ENCODE peak calls at places on chromosomes 4 and X, in seven cellular contexts. B is A549, Z is HepG2, M is K562, A is IMR-90, V is H1, X is GM12878. I is an unnamed sample.

GRCh38 chr4:186701273-186701672 is 22.4 kb downstream of the FAT1 start:
- DNase-seq in M (no peak), B (no peak), Z (peak; percentile 62), A (peak; percentile 41), X (no peak), V (peak; percentile 64), I (no peak)

GRCh38 chrX:99398578-99398977 is 1011.5 kb downstream of the PCDH19 start:
- DNase-seq in V (no peak), Z (no peak), M (no peak), A (no peak), B (no peak), X (no peak), I (no peak)

GRCh38 chrX:153736871-153737441 is 12.3 kb downstream of the ABCD1 start:
- DNase-seq in B (no peak), V (no peak), A (no peak), X (no peak), Z (no peak), M (no peak), I (peak; percentile 53)

GRCh38 chr4:48939785-48940184 is 33.2 kb upstream of the OCIAD2 start:
- DNase-seq in X (no peak), M (no peak), B (peak; percentile 45), Z (no peak), V (no peak), A (peak; percentile 82), I (no peak)

GRCh38 chrX:42783456-42783855 is 5.5 kb upstream of the PPP1R2C start:
- DNase-seq in M (no peak), A (no peak), V (no peak), X (no peak), Z (no peak), B (no peak), I (no peak)

GRCh38 chr4:185524888-185525863 is 10.1 kb downstream of the PDLIM3 start:
- DNase-seq in Z (no peak), B (no peak), M (no peak), A (peak; percentile 30), X (no peak), V (no peak), I (no peak)

GRCh38 chr4:129526812-129527211 is 430.9 kb downstream of the C4orf33 start:
- DNase-seq in M (no peak), B (peak; percentile 29), X (no peak), Z (peak; percentile 8), A (no peak), V (no peak), I (peak; percentile 3)

GRCh38 chr4:2923678-2924173 is 39.5 kb downstream of the NOP14 start:
- DNase-seq in Z (no peak), B (no peak), M (no peak), X (no peak), A (no peak), V (no peak), I (no peak)

GRCh38 chr4:47490550-47490949 is 5.5 kb downstream of the ATP10D start:
- DNase-seq in A (no peak), V (no peak), X (no peak), Z (peak; percentile 21), B (peak; percentile 38), M (peak; percentile 17), I (peak; percentile 16)

GRCh38 chr4:11669156-11669555 is 240.5 kb upstream of the HS3ST1 start:
- DNase-seq in V (no peak), B (peak; percentile 0), X (no peak), Z (no peak), M (no peak), A (peak; percentile 39), I (no peak)

GRCh38 chrX:85223359-85223758 is 20.2 kb downstream of the SATL1 start:
- DNase-seq in X (no peak), A (no peak), Z (no peak), B (no peak), V (no peak), M (no peak), I (no peak)

GRCh38 chrX:37646254-37646653 is 39.3 kb upstream of the XK start:
- DNase-seq in M (no peak), Z (no peak), A (no peak), V (no peak), B (peak; percentile 1), X (no peak), I (no peak)

GRCh38 chr4:8261851-8262535 is 7.6 kb upstream of the HTRA3 start:
- DNase-seq in A (peak; percentile 25), M (no peak), Z (no peak), X (no peak), V (no peak), B (no peak), I (no peak)

GRCh38 chr4:18025263-18025662 is 3.7 kb upstream of the LCORL start:
- DNase-seq in X (no peak), V (no peak), A (no peak), B (no peak), M (no peak), Z (no peak), I (no peak)

GRCh38 chr4:98572697-98573096 is 85.7 kb downstream of the TSPAN5 start:
- DNase-seq in Z (no peak), A (no peak), V (no peak), B (no peak), M (no peak), X (no peak), I (no peak)

GRCh38 chr4:76429636-76430035 is 5.4 kb upstream of the SHROOM3 start:
- DNase-seq in V (no peak), A (no peak), Z (no peak), M (no peak), B (no peak), X (no peak), I (no peak)

GRCh38 chrX:79440336-79440735 is 73.2 kb upstream of the ITM2A start:
- DNase-seq in Z (no peak), B (no peak), A (no peak), M (no peak), X (no peak), V (no peak), I (no peak)

GRCh38 chrX:54494970-54495813 is 842 bp downstream of the FGD1 start:
- DNase-seq in X (no peak), M (no peak), A (peak; percentile 18), B (peak; percentile 20), Z (no peak), V (peak; percentile 47), I (peak; percentile 73)

GRCh38 chr4:17468638-17469221 is 43.2 kb downstream of the QDPR start:
- DNase-seq in A (peak; percentile 44), X (no peak), M (peak; percentile 60), Z (peak; percentile 13), V (no peak), B (peak; percentile 23), I (peak; percentile 33)

GRCh38 chr4:38131371-38132139 is 171.4 kb downstream of the PTTG2 start:
- DNase-seq in V (no peak), X (peak; percentile 84), B (no peak), Z (no peak), M (peak; percentile 32), A (no peak), I (no peak)

GRCh38 chr4:38967260-38968095 is 64.7 kb downstream of the TMEM156 start:
- DNase-seq in M (peak; percentile 27), Z (peak; percentile 77), A (peak; percentile 100), V (no peak), B (peak; percentile 76), X (no peak), I (no peak)

GRCh38 chr4:168993724-168994510 is 16.1 kb downstream of the CBR4 start:
- DNase-seq in A (no peak), B (no peak), Z (no peak), V (no peak), M (no peak), X (no peak), I (no peak)

GRCh38 chr4:150722908-150723362 is 141.0 kb downstream of the MAB21L2 start:
- DNase-seq in A (no peak), V (no peak), M (no peak), Z (no peak), X (no peak), B (peak; percentile 40), I (no peak)

GRCh38 chr4:162699629-162700028 is 467.1 kb downstream of the NAF1 start:
- DNase-seq in B (no peak), X (no peak), M (no peak), A (no peak), Z (no peak), V (no peak), I (no peak)

GRCh38 chrX:138946941-138947340 is 235.4 kb upstream of the FGF13 start:
- DNase-seq in A (no peak), X (no peak), M (no peak), Z (no peak), V (no peak), B (no peak), I (no peak)

GRCh38 chrX:55593296-55593695 is 29.9 kb upstream of the FOXR2 start:
- DNase-seq in M (no peak), A (no peak), X (no peak), Z (no peak), B (no peak), V (no peak), I (peak; percentile 27)
- H3K9me3 ChIP-seq in M (no peaks in the 10 kb centered on the region), A (no peaks in the 10 kb centered on the region), X (no peaks in the 10 kb centered on the region), Z (no peaks in the 10 kb centered on the region), B (no peaks in the 10 kb centered on the region), V (peaks cover 22% of the 10 kb centered on the region), I (no peaks in the 10 kb centered on the region)

GRCh38 chrX:123481908-123482873 is 250.7 kb downstream of the THOC2 start:
- DNase-seq in A (peak; percentile 27), M (no peak), X (no peak), Z (no peak), B (no peak), V (no peak), I (no peak)

GRCh38 chrX:123475068-123475724 is 257.7 kb downstream of the THOC2 start:
- DNase-seq in X (no peak), A (no peak), Z (no peak), M (peak; percentile 9), V (no peak), B (peak; percentile 2), I (no peak)

GRCh38 chrX:123477673-123478072 is 255.2 kb downstream of the THOC2 start:
- DNase-seq in M (no peak), X (no peak), Z (no peak), V (no peak), A (no peak), B (no peak), I (no peak)

DNA sequence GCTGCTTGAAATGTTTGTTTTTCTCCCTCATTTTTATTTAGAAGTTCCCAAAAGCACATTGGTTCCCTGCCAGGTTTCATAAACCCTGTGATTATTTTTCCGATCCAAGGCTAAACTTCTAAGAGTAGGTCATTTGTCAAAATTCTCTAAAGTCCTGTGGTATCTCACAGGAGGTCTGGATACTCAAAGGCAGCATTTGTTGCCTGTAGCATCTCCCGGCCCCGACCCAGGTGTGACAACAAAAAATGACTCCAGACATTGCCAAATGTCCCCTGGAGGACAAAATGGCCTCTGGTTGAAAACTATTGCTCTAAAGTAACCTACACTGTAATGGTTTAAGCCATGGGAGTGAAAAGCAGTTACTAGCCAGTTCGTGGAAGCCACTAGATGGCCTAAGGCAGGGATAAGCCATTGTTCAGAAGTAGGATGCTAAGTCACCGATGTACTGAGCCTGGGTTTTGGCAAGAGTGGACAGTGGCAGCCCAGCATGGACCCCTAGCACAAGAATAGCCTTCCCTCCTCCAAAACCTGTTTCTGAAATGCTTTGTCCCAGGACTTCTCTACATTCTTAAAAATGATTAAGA is 256.1 kb downstream of the THOC2 start:
- DNase-seq in A (no peak), X (no peak), Z (no peak), V (no peak), B (peak; percentile 18), M (no peak), I (no peak)
- TF ChIP-seq USF2 in A (no peak), X (no peak), Z (no peak), V (no peak), B (no peak), M (no peak), I (no peak)

GRCh38 chr4:561456-561855 is 14.6 kb downstream of the TMEM271 start:
- DNase-seq in M (no peak), A (no peak), X (no peak), Z (no peak), V (no peak), B (no peak), I (no peak)
- H3K9me3 ChIP-seq in M (no peaks in the 10 kb centered on the region), A (peaks cover 13% of the 10 kb centered on the region), X (no peaks in the 10 kb centered on the region), Z (peaks cover 12% of the 10 kb centered on the region), V (peaks cover 20% of the 10 kb centered on the region), B (no peaks in the 10 kb centered on the region), I (no peaks in the 10 kb centered on the region)

GRCh38 chrX:68671221-68671620 is 23.8 kb downstream of the STARD8 start:
- DNase-seq in V (no peak), M (no peak), Z (no peak), A (no peak), B (no peak), X (no peak), I (no peak)
- TF ChIP-seq USF2 in V (no peak), M (no peak), Z (no peak), A (no peak), B (no peak), X (no peak), I (no peak)